ENCODE peak calls at places on chromosomes 16 and 17, in five cellular contexts. One of them, this sample, is unnamed.

GRCh38 chr17:37791434-37791833 is 46.6 kb upstream of the HNF1B start:
- DNase-seq in mammary epithelial cell: peak; percentile 4
- DNase-seq in psoas muscle: no peak
- DNase-seq in MM.1S: peak; percentile 77
- DNase-seq in cardiac muscle cell: peak; percentile 23
- DNase-seq in this sample: peak; percentile 31

GRCh38 chr16:89922477-89922883 is 662 bp upstream of the TUBB3 start:
- DNase-seq in MM.1S: no peak
- DNase-seq in cardiac muscle cell: peak; percentile 92
- DNase-seq in psoas muscle: peak; percentile 85
- DNase-seq in mammary epithelial cell: peak; percentile 78
- DNase-seq in this sample: peak; percentile 90

GRCh38 chr17:58313815-58314705 is 14.5 kb downstream of the TSPOAP1 start:
- DNase-seq in cardiac muscle cell: no peak
- DNase-seq in psoas muscle: no peak
- DNase-seq in MM.1S: no peak
- DNase-seq in mammary epithelial cell: no peak
- DNase-seq in this sample: no peak

GRCh38 chr16:10765772-10766171 is 22.1 kb downstream of the NUBP1 start:
- DNase-seq in MM.1S: no peak
- DNase-seq in mammary epithelial cell: no peak
- DNase-seq in psoas muscle: no peak
- DNase-seq in cardiac muscle cell: no peak
- DNase-seq in this sample: no peak

GRCh38 chr16:83116274-83116892 is 489.6 kb downstream of the CDH13 start:
- DNase-seq in cardiac muscle cell: peak; percentile 24
- DNase-seq in mammary epithelial cell: no peak
- DNase-seq in psoas muscle: no peak
- DNase-seq in MM.1S: no peak
- DNase-seq in this sample: no peak

GRCh38 chr17:6040473-6040872 is 29.7 kb upstream of the WSCD1 start:
- DNase-seq in cardiac muscle cell: no peak
- DNase-seq in psoas muscle: no peak
- DNase-seq in MM.1S: no peak
- DNase-seq in mammary epithelial cell: no peak
- DNase-seq in this sample: no peak

GRCh38 chr17:44348234-44348987 is 3.3 kb downstream of the GRN start:
- DNase-seq in MM.1S: peak; percentile 27
- DNase-seq in mammary epithelial cell: peak; percentile 90
- DNase-seq in cardiac muscle cell: no peak
- DNase-seq in psoas muscle: no peak
- DNase-seq in this sample: peak; percentile 61

GRCh38 chr17:17782425-17783120 is 54.2 kb downstream of the SREBF1 start:
- DNase-seq in cardiac muscle cell: peak; percentile 20
- DNase-seq in mammary epithelial cell: no peak
- DNase-seq in psoas muscle: peak; percentile 42
- DNase-seq in MM.1S: no peak
- DNase-seq in this sample: peak; percentile 11

GRCh38 chr16:55832788-55833583 is at the start of gene CES1:
- DNase-seq in psoas muscle: peak; percentile 44
- DNase-seq in cardiac muscle cell: no peak
- DNase-seq in mammary epithelial cell: no peak
- DNase-seq in MM.1S: no peak
- DNase-seq in this sample: no peak

GRCh38 chr17:75681289-75681688 is 14.2 kb downstream of the SAP30BP start:
- DNase-seq in psoas muscle: no peak
- DNase-seq in mammary epithelial cell: peak; percentile 73
- DNase-seq in cardiac muscle cell: peak; percentile 12
- DNase-seq in MM.1S: no peak
- DNase-seq in this sample: peak; percentile 58

GRCh38 chr17:1491406-1492248 is 859 bp downstream of the MYO1C start:
- DNase-seq in cardiac muscle cell: peak; percentile 66
- DNase-seq in MM.1S: peak; percentile 69
- DNase-seq in mammary epithelial cell: no peak
- DNase-seq in psoas muscle: peak; percentile 77
- DNase-seq in this sample: peak; percentile 53

GRCh38 chr17:8755590-8756255 is 2.6 kb downstream of the SPDYE4 start:
- DNase-seq in MM.1S: no peak
- DNase-seq in mammary epithelial cell: no peak
- DNase-seq in psoas muscle: no peak
- DNase-seq in cardiac muscle cell: no peak
- DNase-seq in this sample: no peak

GRCh38 chr17:63699638-63700527 is at the start of gene LIMD2:
- DNase-seq in MM.1S: no peak
- DNase-seq in mammary epithelial cell: no peak
- DNase-seq in cardiac muscle cell: peak; percentile 55
- DNase-seq in psoas muscle: peak; percentile 63
- DNase-seq in this sample: no peak

GRCh38 chr17:76254275-76254674 is 10.9 kb upstream of the UBALD2 start:
- DNase-seq in MM.1S: no peak
- DNase-seq in psoas muscle: no peak
- DNase-seq in mammary epithelial cell: no peak
- DNase-seq in cardiac muscle cell: no peak
- DNase-seq in this sample: no peak

GRCh38 chr17:38798614-38799500 is 499 bp downstream of the PIP4K2B start:
- DNase-seq in cardiac muscle cell: peak; percentile 55
- DNase-seq in psoas muscle: peak; percentile 52
- DNase-seq in MM.1S: peak; percentile 36
- DNase-seq in mammary epithelial cell: peak; percentile 43
- DNase-seq in this sample: peak; percentile 22

GRCh38 chr16:49672753-49673152 is 183.2 kb downstream of the ZNF423 start:
- DNase-seq in psoas muscle: no peak
- DNase-seq in MM.1S: no peak
- DNase-seq in mammary epithelial cell: no peak
- DNase-seq in cardiac muscle cell: no peak
- DNase-seq in this sample: no peak

GRCh38 chr17:17387461-17388362 is 84.5 kb downstream of the NT5M start:
- DNase-seq in cardiac muscle cell: no peak
- DNase-seq in MM.1S: peak; percentile 84
- DNase-seq in psoas muscle: no peak
- DNase-seq in mammary epithelial cell: peak; percentile 69
- DNase-seq in this sample: peak; percentile 70

GRCh38 chr16:2236362-2237075 is at the start of gene DNASE1L2:
- DNase-seq in cardiac muscle cell: peak; percentile 41
- DNase-seq in mammary epithelial cell: no peak
- DNase-seq in psoas muscle: no peak
- DNase-seq in MM.1S: no peak
- DNase-seq in this sample: no peak

GRCh38 chr16:85560932-85561247 is 52.2 kb upstream of the GSE1 start:
- DNase-seq in psoas muscle: no peak
- DNase-seq in MM.1S: no peak
- DNase-seq in cardiac muscle cell: no peak
- DNase-seq in mammary epithelial cell: no peak
- DNase-seq in this sample: no peak

GRCh38 chr17:17455173-17455572 is 21.6 kb upstream of the MED9 start:
- DNase-seq in mammary epithelial cell: no peak
- DNase-seq in cardiac muscle cell: no peak
- DNase-seq in psoas muscle: no peak
- DNase-seq in MM.1S: no peak
- DNase-seq in this sample: no peak

GRCh38 chr17:40218740-40219072 is 398 bp upstream of the WIPF2 start:
- DNase-seq in mammary epithelial cell: peak; percentile 41
- DNase-seq in MM.1S: peak; percentile 84
- DNase-seq in cardiac muscle cell: peak; percentile 88
- DNase-seq in psoas muscle: peak; percentile 41
- DNase-seq in this sample: peak; percentile 67

GRCh38 chr17:79810138-79811027 is 13.5 kb upstream of the CBX8 start:
- DNase-seq in psoas muscle: peak; percentile 60
- DNase-seq in MM.1S: peak; percentile 56
- DNase-seq in cardiac muscle cell: peak; percentile 85
- DNase-seq in mammary epithelial cell: peak; percentile 80
- DNase-seq in this sample: peak; percentile 84

GRCh38 chr16:20762404-20763123 is 1.2 kb upstream of the ACSM3 start:
- DNase-seq in MM.1S: no peak
- DNase-seq in mammary epithelial cell: no peak
- DNase-seq in cardiac muscle cell: no peak
- DNase-seq in psoas muscle: no peak
- DNase-seq in this sample: no peak

GRCh38 chr17:50893183-50893993 is 27.2 kb upstream of the TOB1 start:
- DNase-seq in cardiac muscle cell: peak; percentile 87
- DNase-seq in mammary epithelial cell: peak; percentile 99
- DNase-seq in psoas muscle: no peak
- DNase-seq in MM.1S: no peak
- DNase-seq in this sample: peak; percentile 35

DNA sequence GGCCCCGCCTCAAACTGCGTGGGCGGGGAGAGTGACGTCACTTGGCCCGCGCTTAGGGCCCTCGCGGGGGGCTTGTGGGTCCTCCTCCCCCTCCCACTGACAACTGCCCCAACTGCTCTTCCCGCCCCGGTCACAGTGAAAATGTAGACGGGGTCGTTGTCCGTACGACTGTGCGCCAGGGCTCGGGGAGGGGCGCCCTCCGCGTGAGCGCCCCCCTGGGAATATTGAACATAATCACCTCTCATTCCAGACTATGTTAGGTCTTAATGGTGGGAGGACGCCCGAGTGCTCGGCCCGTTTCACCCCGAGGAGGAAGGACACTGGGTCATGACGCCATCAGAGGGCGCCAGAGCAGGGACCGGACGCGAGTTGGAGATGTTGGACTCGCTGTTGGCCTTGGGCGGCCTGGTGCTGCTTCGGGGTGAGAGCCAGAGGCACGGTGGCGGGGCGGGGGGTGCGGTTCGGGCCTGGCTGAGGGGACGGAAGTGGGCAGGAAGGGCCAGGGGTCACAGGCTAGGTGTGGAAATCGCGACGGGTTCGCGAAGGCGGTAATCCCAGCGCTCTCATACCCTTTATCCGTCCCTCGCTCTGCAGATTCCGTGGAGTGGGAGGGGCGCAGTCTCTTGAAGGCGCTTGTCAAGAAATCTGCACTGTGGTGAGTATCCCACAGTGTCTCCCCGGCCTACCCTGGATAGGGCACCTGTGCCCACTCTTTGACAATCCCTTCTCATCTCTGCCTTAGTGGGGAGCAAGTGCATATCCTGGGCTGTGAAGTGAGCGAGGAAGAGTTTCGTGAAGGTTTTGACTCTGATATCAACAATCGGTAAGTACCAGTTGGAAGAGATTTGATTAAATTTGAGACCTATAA is at the start of gene ELP5:
- DNase-seq in psoas muscle: peak; percentile 96
- DNase-seq in cardiac muscle cell: peak; percentile 97
- DNase-seq in MM.1S: peak; percentile 93
- DNase-seq in mammary epithelial cell: peak; percentile 92
- DNase-seq in this sample: peak; percentile 94
- TF ChIP-seq CTCF in psoas muscle: peak; percentile 21
- TF ChIP-seq CTCF in cardiac muscle cell: peak; percentile 10
- TF ChIP-seq CTCF in MM.1S: peak; percentile 48
- TF ChIP-seq CTCF in mammary epithelial cell: peak; percentile 20
- TF ChIP-seq CTCF in this sample: no peak

GRCh38 chr16:87527055-87527724 is 34.4 kb upstream of the ZCCHC14 start:
- DNase-seq in cardiac muscle cell: no peak
- DNase-seq in mammary epithelial cell: no peak
- DNase-seq in MM.1S: no peak
- DNase-seq in psoas muscle: no peak
- DNase-seq in this sample: no peak

GRCh38 chr16:87525352-87525751 is 32.5 kb upstream of the ZCCHC14 start:
- DNase-seq in cardiac muscle cell: no peak
- DNase-seq in MM.1S: no peak
- DNase-seq in psoas muscle: no peak
- DNase-seq in mammary epithelial cell: no peak
- DNase-seq in this sample: no peak

GRCh38 chr16:87528690-87529579 is 36.1 kb upstream of the ZCCHC14 start:
- DNase-seq in MM.1S: no peak
- DNase-seq in mammary epithelial cell: no peak
- DNase-seq in psoas muscle: no peak
- DNase-seq in cardiac muscle cell: no peak
- DNase-seq in this sample: no peak

GRCh38 chr16:87526238-87526947 is 33.6 kb upstream of the ZCCHC14 start:
- DNase-seq in MM.1S: no peak
- DNase-seq in cardiac muscle cell: no peak
- DNase-seq in psoas muscle: no peak
- DNase-seq in mammary epithelial cell: no peak
- DNase-seq in this sample: no peak

GRCh38 chr16:87524407-87524806 is 31.6 kb upstream of the ZCCHC14 start:
- DNase-seq in cardiac muscle cell: no peak
- DNase-seq in mammary epithelial cell: no peak
- DNase-seq in MM.1S: no peak
- DNase-seq in psoas muscle: no peak
- DNase-seq in this sample: no peak
- TF ChIP-seq CTCF in cardiac muscle cell: no peak
- TF ChIP-seq CTCF in mammary epithelial cell: no peak
- TF ChIP-seq CTCF in MM.1S: no peak
- TF ChIP-seq CTCF in psoas muscle: no peak
- TF ChIP-seq CTCF in this sample: no peak

GRCh38 chr16:30722916-30723315 is 23.9 kb downstream of the SRCAP start:
- DNase-seq in mammary epithelial cell: no peak
- DNase-seq in cardiac muscle cell: no peak
- DNase-seq in psoas muscle: no peak
- DNase-seq in MM.1S: no peak
- DNase-seq in this sample: no peak

GRCh38 chr16:30723725-30724355 is 24.4 kb upstream of the PHKG2 start:
- DNase-seq in psoas muscle: no peak
- DNase-seq in cardiac muscle cell: no peak
- DNase-seq in MM.1S: no peak
- DNase-seq in mammary epithelial cell: no peak
- DNase-seq in this sample: no peak

GRCh38 chr16:30721167-30721566 is 22.2 kb downstream of the SRCAP start:
- DNase-seq in mammary epithelial cell: no peak
- DNase-seq in cardiac muscle cell: no peak
- DNase-seq in MM.1S: no peak
- DNase-seq in psoas muscle: no peak
- DNase-seq in this sample: no peak

GRCh38 chr16:30721606-30722005 is 22.6 kb downstream of the SRCAP start:
- DNase-seq in psoas muscle: no peak
- DNase-seq in mammary epithelial cell: no peak
- DNase-seq in MM.1S: no peak
- DNase-seq in cardiac muscle cell: no peak
- DNase-seq in this sample: no peak

GRCh38 chr16:30722443-30722842 is 23.5 kb downstream of the SRCAP start:
- DNase-seq in cardiac muscle cell: no peak
- DNase-seq in psoas muscle: no peak
- DNase-seq in MM.1S: no peak
- DNase-seq in mammary epithelial cell: no peak
- DNase-seq in this sample: no peak
- TF ChIP-seq CTCF in cardiac muscle cell: no peak
- TF ChIP-seq CTCF in psoas muscle: no peak
- TF ChIP-seq CTCF in MM.1S: peak; percentile 11
- TF ChIP-seq CTCF in mammary epithelial cell: peak; percentile 26
- TF ChIP-seq CTCF in this sample: no peak

GRCh38 chr17:34581446-34582184 is 2.2 kb downstream of the TMEM132E start:
- DNase-seq in MM.1S: no peak
- DNase-seq in psoas muscle: no peak
- DNase-seq in cardiac muscle cell: no peak
- DNase-seq in mammary epithelial cell: no peak
- DNase-seq in this sample: no peak

GRCh38 chr17:34582185-34582900 is 3.0 kb downstream of the TMEM132E start:
- DNase-seq in MM.1S: no peak
- DNase-seq in mammary epithelial cell: no peak
- DNase-seq in psoas muscle: no peak
- DNase-seq in cardiac muscle cell: no peak
- DNase-seq in this sample: no peak

GRCh38 chr17:34582901-34583245 is 3.5 kb downstream of the TMEM132E start:
- DNase-seq in cardiac muscle cell: no peak
- DNase-seq in psoas muscle: no peak
- DNase-seq in MM.1S: no peak
- DNase-seq in mammary epithelial cell: no peak
- DNase-seq in this sample: no peak

GRCh38 chr17:34586346-34586846 is 7.0 kb downstream of the TMEM132E start:
- DNase-seq in MM.1S: no peak
- DNase-seq in cardiac muscle cell: no peak
- DNase-seq in psoas muscle: no peak
- DNase-seq in mammary epithelial cell: no peak
- DNase-seq in this sample: no peak

GRCh38 chr17:34584805-34585416 is 5.5 kb downstream of the TMEM132E start:
- DNase-seq in psoas muscle: no peak
- DNase-seq in mammary epithelial cell: peak; percentile 15
- DNase-seq in cardiac muscle cell: peak; percentile 59
- DNase-seq in MM.1S: peak; percentile 36
- DNase-seq in this sample: no peak
- TF ChIP-seq CTCF in psoas muscle: no peak
- TF ChIP-seq CTCF in mammary epithelial cell: peak; percentile 45
- TF ChIP-seq CTCF in cardiac muscle cell: peak; percentile 34
- TF ChIP-seq CTCF in MM.1S: peak; percentile 35
- TF ChIP-seq CTCF in this sample: no peak

This sample was measured in MCF 10A.